ENCODE peak calls at places on chromosomes 12 and 14, in nine cellular contexts. M is activated CD8-positive, alpha-beta T cell treated with anti-CD3 and anti-CD28 coated beads for 36 hours; D is naive thymus-derived CD8-positive, alpha-beta T cell; R is central memory CD8-positive, alpha-beta T cell; H is stimulated activated naive CD8-positive, alpha-beta T cell treated with anti-CD3 and anti-CD28 coated beads, Interleukin-15, amount 100 ng/mL, for 72 hours; G is RWPE2; E is stimulated activated memory B cell treated with anti-CD40 and anti-IgM and Interleukin-4, amounts not matched to agents 10 μg/mL and 1 μg/mL and 100 μg/mL, for 72 hours; T is activated naive CD4-positive, alpha-beta T cell treated with anti-CD3 and anti-CD28 coated beads, Interleukin-2, amount 50 U/mL, for 72 hours; K is activated CD4-positive, CD25-positive, alpha-beta regulatory T cell treated with anti-CD3 and anti-CD28 coated beads, Interleukin-2, amount 50 U/mL, for 24 hours. S is an unnamed sample.

GRCh38 chr12:118446247-118446646 is 69.9 kb downstream of the SUDS3 start:
- ATAC-seq in M (no peak), D (no peak), R (no peak), H (no peak), G (no peak), E (no peak), T (no peak), K (no peak), S (no peak)

GRCh38 chr14:32167907-32168306 is 33.9 kb upstream of the RNU6-7 start:
- ATAC-seq in M (no peak), D (no peak), R (no peak), H (no peak), G (no peak), E (no peak), T (no peak), K (no peak), S (no peak)

GRCh38 chr12:32047846-32048245 is 58.8 kb upstream of the BICD1 start:
- ATAC-seq in M (peak; percentile 84), D (no peak), R (no peak), H (no peak), G (no peak), E (no peak), T (no peak), K (no peak), S (no peak)

GRCh38 chr14:104496095-104496494 is 83.5 kb upstream of the C14orf180 start:
- ATAC-seq in M (no peak), D (no peak), R (no peak), H (no peak), G (no peak), E (no peak), T (no peak), K (no peak), S (no peak)

GRCh38 chr12:117096643-117097042 is 2.6 kb downstream of the TESC start:
- ATAC-seq in M (no peak), D (no peak), R (no peak), H (no peak), G (no peak), E (no peak), T (no peak), K (no peak), S (no peak)

GRCh38 chr12:96828169-96828789 is 78.8 kb upstream of the NEDD1 start:
- ATAC-seq in M (peak; percentile 81), D (no peak), R (no peak), H (peak; percentile 77), G (no peak), E (no peak), T (peak; percentile 82), K (no peak), S (peak; percentile 78)

GRCh38 chr12:102429755-102430154 is 50.6 kb downstream of the IGF1 start:
- ATAC-seq in M (no peak), D (no peak), R (no peak), H (no peak), G (no peak), E (no peak), T (no peak), K (no peak), S (no peak)

GRCh38 chr14:102486513-102487203 is 22.9 kb downstream of the ANKRD9 start:
- ATAC-seq in M (no peak), D (no peak), R (no peak), H (no peak), G (no peak), E (no peak), T (no peak), K (no peak), S (no peak)

GRCh38 chr14:103207038-103207403 is 83.8 kb downstream of the TNFAIP2 start:
- ATAC-seq in M (no peak), D (no peak), R (no peak), H (no peak), G (peak; percentile 49), E (peak; percentile 27), T (no peak), K (no peak), S (no peak)

GRCh38 chr14:50123062-50123461 is 6.7 kb upstream of the VCPKMT start:
- ATAC-seq in M (no peak), D (no peak), R (no peak), H (peak; percentile 28), G (no peak), E (no peak), T (peak; percentile 66), K (no peak), S (peak; percentile 47)

GRCh38 chr12:94592080-94592479 is 58.3 kb downstream of the TMCC3 start:
- ATAC-seq in M (no peak), D (no peak), R (no peak), H (no peak), G (peak; percentile 70), E (no peak), T (no peak), K (no peak), S (no peak)

GRCh38 chr12:76024942-76025600 is 6.5 kb downstream of the PHLDA1 start:
- ATAC-seq in M (no peak), D (no peak), R (no peak), H (no peak), G (peak; percentile 48), E (no peak), T (no peak), K (no peak), S (no peak)

GRCh38 chr12:121301876-121302275 is 5.4 kb upstream of the CAMKK2 start:
- ATAC-seq in M (no peak), D (no peak), R (no peak), H (no peak), G (no peak), E (no peak), T (no peak), K (no peak), S (no peak)

GRCh38 chr14:104441275-104442106 is 138.1 kb upstream of the C14orf180 start:
- ATAC-seq in M (no peak), D (no peak), R (no peak), H (no peak), G (no peak), E (no peak), T (no peak), K (no peak), S (no peak)

GRCh38 chr12:124296916-124297351 is 2.0 kb downstream of the RFLNA start:
- ATAC-seq in M (no peak), D (no peak), R (no peak), H (no peak), G (no peak), E (no peak), T (no peak), K (no peak), S (no peak)

S was measured in activated T-helper 17 cell treated with anti-CD3 and anti-CD28 coated beads, Interleukin-2, amount 50 U/mL, for 72 hours.